ENCODE peak calls at places on chromosomes 5 and 9, in four cellular contexts. V is naive thymus-derived CD4-positive, alpha-beta T cell; C is Panc1; U is spleen. G is an unnamed sample.

GRCh38 chr5:84585218-84585617 is 200.5 kb upstream of the EDIL3 start:
- DNase-seq in U (no peak), C (no peak), V (no peak), G (no peak)

GRCh38 chr5:172886974-172887491 is 53.0 kb downstream of the ERGIC1 start:
- DNase-seq in U (peak; percentile 92), V (no peak), C (no peak), G (no peak)

GRCh38 chr9:77999231-77999631 is 32.4 kb downstream of the GNAQ start:
- DNase-seq in U (no peak), C (no peak), V (no peak), G (no peak)

GRCh38 chr5:172436874-172437369 is 17.4 kb downstream of the SH3PXD2B start:
- DNase-seq in U (no peak), V (no peak), C (no peak), G (no peak)

GRCh38 chr5:155106221-155106620 is 92.7 kb downstream of the KIF4B start:
- DNase-seq in C (no peak), U (no peak), V (no peak), G (no peak)

GRCh38 chr9:134291452-134291881 is 34.8 kb upstream of the RXRA start:
- DNase-seq in C (no peak), V (no peak), U (no peak), G (no peak)

GRCh38 chr5:172637740-172638139 is 3.3 kb upstream of the NEURL1B start:
- DNase-seq in V (no peak), U (no peak), C (no peak), G (no peak)

GRCh38 chr5:35247645-35248034 is 17.4 kb upstream of the PRLR start:
- DNase-seq in C (no peak), U (no peak), V (no peak), G (no peak)

GRCh38 chr5:140011297-140011802 is 31.7 kb downstream of the NRG2 start:
- DNase-seq in V (no peak), C (peak; percentile 87), U (no peak), G (no peak)

GRCh38 chr5:127961006-127961763 is 122.4 kb upstream of the SLC12A2 start:
- DNase-seq in U (no peak), V (no peak), C (no peak), G (no peak)

GRCh38 chr5:138622051-138622450 is 46.9 kb upstream of the HSPA9 start:
- DNase-seq in V (no peak), U (no peak), C (no peak), G (no peak)

GRCh38 chr5:116418016-116418415 is 156.6 kb downstream of the SEMA6A start:
- DNase-seq in U (no peak), V (no peak), C (no peak), G (no peak)

GRCh38 chr5:157820593-157821252 is 38.2 kb downstream of the CLINT1 start:
- DNase-seq in V (peak; percentile 33), U (no peak), C (no peak), G (no peak)

GRCh38 chr5:20601678-20602100 is 613.7 kb upstream of the CDH18 start:
- DNase-seq in V (no peak), C (no peak), U (no peak), G (no peak)

GRCh38 chr9:35258665-35259474 is 97.1 kb downstream of the UNC13B start:
- DNase-seq in C (peak; percentile 43), U (no peak), V (peak; percentile 38), G (peak; percentile 12)

GRCh38 chr9:69104830-69105527 is 69.1 kb upstream of the TJP2 start:
- DNase-seq in V (no peak), U (no peak), C (no peak), G (no peak)

GRCh38 chr9:111212874-111213273 is 117.2 kb downstream of the OR2K2 start:
- DNase-seq in C (no peak), U (no peak), V (no peak), G (no peak)

GRCh38 chr9:78695521-78695920 is 398.6 kb downstream of the PSAT1 start:
- DNase-seq in C (no peak), V (no peak), U (peak; percentile 77), G (no peak)

GRCh38 chr5:29720954-29721353 is 1472.5 kb upstream of the CDH6 start:
- DNase-seq in C (no peak), V (no peak), U (no peak), G (no peak)

GRCh38 chr9:7058539-7058938 is 300.8 kb downstream of the KDM4C start:
- DNase-seq in U (no peak), C (no peak), V (no peak), G (no peak)

GRCh38 chr5:159588930-159589329 is 258.6 kb upstream of the IL12B start:
- DNase-seq in U (no peak), V (no peak), C (no peak), G (no peak)

GRCh38 chr5:149671544-149671943 is 58.6 kb upstream of the PPARGC1B start:
- DNase-seq in C (no peak), U (no peak), V (no peak), G (no peak)

GRCh38 chr5:10118150-10118549 is 131.5 kb downstream of the ATPSCKMT start:
- DNase-seq in U (no peak), C (no peak), V (no peak), G (no peak)

GRCh38 chr5:133456933-133457402 is 155.4 kb downstream of the FSTL4 start:
- DNase-seq in U (no peak), V (no peak), C (no peak), G (no peak)

GRCh38 chr5:177997319-177997670 is 1.3 kb upstream of the PROP1 start:
- DNase-seq in C (no peak), V (no peak), U (no peak), G (no peak)

GRCh38 chr9:128276574-128277270 is 646 bp downstream of the SWI5 start:
- DNase-seq in C (no peak), V (no peak), U (no peak), G (no peak)

GRCh38 chr9:98665511-98665910 is 43.2 kb downstream of the GABBR2 start:
- DNase-seq in C (no peak), V (no peak), U (no peak), G (no peak)

GRCh38 chr5:116577064-116577788 is 2.6 kb upstream of the SEMA6A start:
- DNase-seq in C (no peak), V (no peak), U (no peak), G (no peak)

GRCh38 chr9:6759114-6759977 is 1.6 kb downstream of the KDM4C start:
- DNase-seq in C (no peak), U (no peak), V (no peak), G (peak; percentile 29)

DNA sequence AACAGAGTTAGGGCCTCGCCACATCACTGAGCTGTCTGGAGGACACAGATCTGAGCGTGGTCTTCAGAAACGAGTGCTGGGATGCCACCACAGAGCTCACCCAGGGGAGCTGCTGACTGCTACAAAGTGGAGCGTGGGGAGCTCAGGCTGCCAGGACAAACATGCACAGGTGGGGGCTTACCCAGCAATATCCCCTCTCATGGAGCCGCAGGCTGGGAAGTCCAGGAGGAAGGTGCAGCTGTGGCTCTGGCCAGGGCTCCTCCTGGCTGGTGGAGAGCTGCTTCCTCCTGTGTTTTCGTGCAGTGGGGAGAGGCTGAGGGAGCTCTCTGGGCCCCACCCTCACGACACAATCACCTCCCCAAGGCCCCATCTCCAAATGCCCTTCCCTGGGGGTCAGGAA is 368.6 kb upstream of the IRX4 start:
- DNase-seq in C (no peak), U (no peak), V (no peak), G (no peak)
- H3K9me3 ChIP-seq in C (no peaks in the 10 kb centered on the region), U (no peaks in the 10 kb centered on the region), V (no peaks in the 10 kb centered on the region), G (no peaks in the 10 kb centered on the region)

DNA sequence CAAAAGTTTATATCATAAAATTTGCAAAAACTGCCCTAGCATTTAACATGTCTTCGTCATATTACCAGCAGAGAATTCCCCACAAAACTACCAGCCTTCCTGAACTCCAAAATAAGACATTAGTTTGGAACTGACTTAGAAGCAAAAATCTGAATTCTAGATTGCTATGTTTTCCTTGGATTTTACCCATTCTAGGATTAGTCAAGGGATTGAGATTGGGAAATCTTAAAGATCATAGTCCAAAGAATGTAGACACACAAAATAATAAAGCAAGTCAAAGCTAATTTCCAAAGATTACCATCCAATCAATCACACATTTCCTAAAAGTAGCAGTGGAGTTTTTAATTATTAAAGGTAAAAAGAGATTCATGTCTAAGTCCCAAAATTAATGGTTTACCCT is 138.2 kb downstream of the NFIB start:
- DNase-seq in U (no peak), C (no peak), V (no peak), G (no peak)
- H3K9me3 ChIP-seq in U (no peaks in the 10 kb centered on the region), C (no peaks in the 10 kb centered on the region), V (no peaks in the 10 kb centered on the region), G (no peaks in the 10 kb centered on the region)

GRCh38 chr5:150901446-150901845 is 3.3 kb downstream of the ZNF300 start:
- DNase-seq in V (no peak), C (no peak), U (no peak), G (no peak)
- H3K9me3 ChIP-seq in V (peaks cover 5% of the 10 kb centered on the region), C (peaks cover 58% of the 10 kb centered on the region), U (peaks cover 88% of the 10 kb centered on the region), G (peaks cover 13% of the 10 kb centered on the region)

GRCh38 chr9:137813651-137814415 is 63.7 kb upstream of the CACNA1B start:
- DNase-seq in V (no peak), C (no peak), U (peak; percentile 47), G (no peak)
- H3K9me3 ChIP-seq in V (no peaks in the 10 kb centered on the region), C (no peaks in the 10 kb centered on the region), U (no peaks in the 10 kb centered on the region), G (no peaks in the 10 kb centered on the region)

GRCh38 chr5:141135718-141136266 is 786 bp downstream of the PCDHB5 start:
- DNase-seq in U (no peak), V (no peak), C (no peak), G (no peak)
- H3K9me3 ChIP-seq in U (peaks cover 24% of the 10 kb centered on the region), V (no peaks in the 10 kb centered on the region), C (no peaks in the 10 kb centered on the region), G (peaks cover 5% of the 10 kb centered on the region)

DNA sequence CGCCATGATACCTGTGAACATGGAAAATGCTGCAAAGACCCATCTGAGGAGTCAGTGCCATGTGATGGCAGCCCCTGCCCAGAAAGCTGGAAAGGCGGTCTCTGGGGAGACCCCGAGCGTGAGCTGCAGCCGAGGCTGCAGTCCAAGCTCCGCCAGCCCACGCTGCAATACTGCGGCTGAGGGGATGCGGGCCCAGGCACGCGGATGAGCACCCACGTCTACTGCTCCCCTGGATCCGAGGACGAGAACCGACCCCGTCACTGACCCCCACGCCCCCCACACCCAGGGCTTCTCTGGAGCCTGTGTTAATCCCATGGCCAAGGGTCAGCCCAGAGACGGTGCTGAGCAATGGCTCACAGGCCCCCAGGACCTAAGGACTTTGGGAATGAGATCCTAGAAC is 32.4 kb downstream of the SLC12A7 start:
- DNase-seq in U (no peak), V (no peak), C (no peak), G (no peak)
- H3K9me3 ChIP-seq in U (no peaks in the 10 kb centered on the region), V (no peaks in the 10 kb centered on the region), C (no peaks in the 10 kb centered on the region), G (no peaks in the 10 kb centered on the region)

DNA sequence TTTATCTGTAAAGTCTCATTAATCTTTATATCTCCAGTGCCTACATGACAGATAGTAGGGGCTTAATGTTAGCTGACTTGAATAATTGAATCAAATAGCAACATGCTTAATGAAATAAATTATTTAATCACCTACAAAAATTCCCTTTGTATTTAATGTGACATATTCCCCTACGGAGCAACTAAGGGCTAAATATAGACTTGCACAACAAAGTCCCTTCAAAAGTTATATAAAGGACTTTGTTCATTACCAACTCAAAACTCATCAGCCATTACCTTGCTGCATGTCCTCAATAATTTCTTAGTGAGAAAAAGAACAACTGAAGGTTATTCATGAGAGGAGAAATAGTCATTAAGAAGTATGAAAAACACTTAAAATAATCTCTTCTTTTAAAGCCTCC is 424.6 kb downstream of the HCN1 start:
- DNase-seq in U (no peak), C (no peak), V (no peak), G (no peak)
- H3K9me3 ChIP-seq in U (no peaks in the 10 kb centered on the region), C (no peaks in the 10 kb centered on the region), V (no peaks in the 10 kb centered on the region), G (no peaks in the 10 kb centered on the region)

DNA sequence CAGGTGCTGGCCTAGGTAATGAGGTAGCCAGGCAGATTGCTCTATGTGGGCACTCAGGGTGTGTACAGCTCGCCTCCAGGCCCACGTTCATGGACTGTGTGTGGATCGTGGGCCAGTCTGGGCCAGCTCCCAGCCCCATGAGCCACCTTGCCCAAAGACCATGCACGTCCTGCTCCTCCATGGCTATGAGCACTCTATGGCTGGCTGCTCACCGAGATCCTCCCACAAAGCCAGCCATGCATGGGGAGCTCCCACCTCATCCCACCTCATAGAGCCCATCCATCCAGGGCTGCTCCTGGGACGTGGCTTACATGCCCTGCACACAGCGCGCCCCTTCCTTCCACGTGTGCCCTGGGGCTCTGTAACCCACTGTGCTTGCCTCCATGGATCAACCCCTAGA is 262.5 kb upstream of the IRX1 start:
- DNase-seq in U (peak; percentile 58), V (no peak), C (no peak), G (no peak)
- H3K9me3 ChIP-seq in U (no peaks in the 10 kb centered on the region), V (no peaks in the 10 kb centered on the region), C (no peaks in the 10 kb centered on the region), G (no peaks in the 10 kb centered on the region)